ENCODE peak calls at places on chromosomes 11 and 22, in ten cellular contexts. C is psoas muscle; Q is AG04450; X is cardiac fibroblast; N is CD8-positive, alpha-beta T cell; P is mucosa of descending colon; M is brain microvascular endothelial cell; W is A549; L is kidney; T is GM23248. E is an unnamed sample.

GRCh38 chr11:119363874-119364590 is 17.5 kb downstream of the USP2 start:
- DNase-seq in C (peak), Q (no peak), X (no peak), N (peak), P (peak), M (no peak), W (no peak), L (peak), T (peak), E (no peak)

GRCh38 chr11:47156333-47156732 is 20.3 kb downstream of the ARFGAP2 start:
- DNase-seq in C (no peak), Q (no peak), X (no peak), N (no peak), P (no peak), M (no peak), W (no peak), L (no peak), T (peak), E (no peak)

GRCh38 chr11:107563702-107564101 is 1.8 kb downstream of the ALKBH8 start:
- DNase-seq in C (peak), Q (no peak), X (peak), N (peak), P (peak), M (peak), W (peak), L (no peak), T (peak), E (no peak)

GRCh38 chr11:5521540-5521939 is 5.0 kb upstream of the UBQLNL start:
- DNase-seq in C (no peak), Q (no peak), X (peak), N (no peak), P (no peak), M (no peak), W (no peak), L (no peak), T (peak), E (no peak)

GRCh38 chr22:20034143-20034542 is 13.2 kb downstream of the TANGO2 start:
- DNase-seq in C (no peak), Q (no peak), X (peak), N (no peak), P (no peak), M (no peak), W (no peak), L (no peak), T (peak), E (no peak)

GRCh38 chr11:69439127-69439526 is 42.3 kb upstream of the LINC01488 start:
- DNase-seq in C (no peak), Q (no peak), X (no peak), N (no peak), P (no peak), M (no peak), W (no peak), L (peak), T (no peak), E (no peak)

GRCh38 chr11:72244317-72245231 is 598 bp upstream of the PHOX2A start:
- DNase-seq in C (no peak), Q (no peak), X (no peak), N (no peak), P (no peak), M (no peak), W (no peak), L (no peak), T (no peak), E (no peak)

GRCh38 chr11:132445966-132446365 is 1075.6 kb downstream of the NTM start:
- DNase-seq in C (no peak), Q (no peak), X (peak), N (no peak), P (no peak), M (no peak), W (no peak), L (no peak), T (peak), E (peak)

GRCh38 chr11:97202613-97203292 is 812.9 kb downstream of the JRKL start:
- DNase-seq in C (no peak), Q (no peak), X (no peak), N (no peak), P (no peak), M (no peak), W (no peak), L (no peak), T (no peak), E (no peak)

DNA sequence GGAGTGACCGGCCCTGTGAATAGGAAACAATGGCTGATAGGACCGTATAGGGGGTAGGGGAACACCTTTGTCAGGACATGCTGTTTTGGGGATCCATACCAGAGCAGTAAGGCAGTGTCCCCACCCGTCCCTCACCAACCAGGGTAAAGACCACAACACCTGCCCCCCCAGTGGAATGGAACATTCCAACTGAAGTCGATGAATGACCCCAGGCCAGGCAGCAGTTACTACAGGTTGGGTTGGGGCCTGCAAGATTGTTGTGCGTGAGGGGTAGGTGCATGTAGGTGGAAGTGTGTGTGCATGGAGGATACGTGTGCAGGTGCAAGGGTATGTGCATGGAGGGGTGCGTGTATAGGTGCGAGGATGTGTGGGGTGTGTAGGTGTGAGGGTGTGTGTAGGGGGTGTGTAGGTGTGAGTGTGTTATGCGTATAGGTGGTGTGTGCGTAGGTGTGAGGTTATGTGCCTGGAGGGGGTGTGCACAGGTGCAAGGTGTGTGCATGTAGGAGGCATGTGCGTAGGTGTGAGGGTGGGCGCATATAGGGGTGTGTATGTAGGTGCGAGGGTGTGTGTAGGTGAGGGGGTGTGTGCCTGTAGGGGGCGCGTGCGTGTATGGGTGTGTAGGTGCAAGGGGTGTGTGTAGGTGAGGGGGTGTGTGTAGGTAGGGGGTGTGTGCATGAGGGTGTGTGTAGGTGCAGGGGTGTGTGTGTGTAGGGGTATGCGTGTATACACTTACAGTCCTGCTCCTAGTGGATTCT is 32.9 kb downstream of the PISD start:
- DNase-seq in C (no peak), Q (no peak), X (no peak), N (no peak), P (no peak), M (no peak), W (no peak), L (no peak), T (no peak), E (no peak)
- H3K4me3 ChIP-seq in C (no peak), Q (peak), X (peak), N (peak), P (no peak), M (peak), W (peak), L (no peak), T (peak), E (no peak)

GRCh38 chr11:111909378-111909777 is 2.2 kb downstream of the CRYAB start:
- DNase-seq in C (no peak), Q (no peak), X (no peak), N (no peak), P (no peak), M (no peak), W (no peak), L (no peak), T (no peak), E (no peak)
- H3K4me3 ChIP-seq in C (peak), Q (no peak), X (no peak), N (no peak), P (no peak), M (no peak), W (no peak), L (peak), T (peak), E (no peak)

DNA sequence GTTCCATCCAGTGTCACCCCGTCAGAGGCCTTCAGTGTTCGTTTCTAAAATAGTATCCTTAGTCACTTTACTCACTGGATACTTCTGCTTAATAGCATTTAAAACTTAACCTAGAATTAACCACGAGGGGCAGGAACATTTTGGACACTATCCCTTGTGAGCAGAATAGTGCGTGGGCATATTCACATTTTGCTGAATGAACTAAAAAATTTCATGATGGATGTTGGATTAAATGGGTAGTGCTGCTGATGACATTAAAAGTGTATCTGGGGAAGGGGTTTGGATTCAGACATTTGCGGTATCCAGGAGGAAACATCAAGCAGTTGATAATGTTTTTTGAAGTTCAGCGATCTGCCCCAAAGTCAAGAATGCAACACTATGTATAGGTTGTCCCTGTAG is 750 bp upstream of the NAT10 start:
- DNase-seq in C (no peak), Q (no peak), X (no peak), N (no peak), P (no peak), M (no peak), W (no peak), L (no peak), T (peak), E (no peak)
- H3K4me3 ChIP-seq in C (peak), Q (peak), X (peak), N (peak), P (no peak), M (peak), W (peak), L (peak), T (peak), E (no peak)

DNA sequence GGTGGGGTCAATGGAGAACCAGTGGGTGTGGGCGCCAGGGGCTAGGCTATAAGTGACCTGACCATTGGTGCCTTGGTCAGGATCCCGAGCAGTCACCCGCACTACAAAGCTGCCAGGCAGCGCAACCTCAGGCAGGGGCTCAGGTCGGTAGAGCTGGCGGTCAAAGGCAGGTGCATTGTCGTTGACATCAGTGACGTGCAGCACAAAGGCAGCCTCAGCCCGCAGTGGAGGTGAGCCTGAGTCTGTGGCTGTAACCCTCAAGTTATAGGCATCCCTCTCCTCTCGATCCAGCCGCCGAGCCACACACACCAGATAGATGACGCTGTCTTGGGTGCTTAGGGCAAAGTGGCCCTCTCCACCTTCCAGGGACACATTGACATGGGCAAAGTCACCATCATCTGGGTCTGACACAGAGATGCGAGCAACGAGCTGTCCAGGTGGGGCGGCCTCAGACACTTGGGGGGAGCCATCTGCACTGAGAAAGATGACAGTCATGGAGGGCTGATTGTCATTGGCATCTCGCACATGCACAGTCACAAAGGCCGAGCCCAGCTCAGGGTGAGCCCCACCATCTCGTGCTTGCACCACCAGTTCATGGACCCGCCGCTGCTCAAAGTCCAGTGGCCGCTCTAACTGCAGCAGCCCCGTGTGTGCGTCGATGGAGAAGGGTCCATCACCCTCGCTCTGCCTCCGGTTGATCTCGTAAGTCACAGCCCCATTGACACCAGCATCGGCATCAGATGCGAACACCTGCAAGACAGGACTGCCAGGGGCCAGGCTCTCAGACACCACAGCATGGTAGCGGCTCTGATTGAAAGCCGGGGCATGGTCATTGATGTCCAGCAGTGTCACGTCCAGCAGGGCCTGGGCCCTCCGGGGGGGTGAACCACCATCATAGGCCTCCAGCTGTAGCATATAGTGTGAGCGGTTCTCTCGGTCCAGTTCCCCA is 15.3 kb downstream of the DCHS1 start:
- DNase-seq in C (no peak), Q (no peak), X (no peak), N (no peak), P (no peak), M (no peak), W (no peak), L (peak), T (no peak), E (no peak)
- H3K4me3 ChIP-seq in C (no peak), Q (no peak), X (no peak), N (no peak), P (no peak), M (no peak), W (no peak), L (no peak), T (no peak), E (no peak)

DNA sequence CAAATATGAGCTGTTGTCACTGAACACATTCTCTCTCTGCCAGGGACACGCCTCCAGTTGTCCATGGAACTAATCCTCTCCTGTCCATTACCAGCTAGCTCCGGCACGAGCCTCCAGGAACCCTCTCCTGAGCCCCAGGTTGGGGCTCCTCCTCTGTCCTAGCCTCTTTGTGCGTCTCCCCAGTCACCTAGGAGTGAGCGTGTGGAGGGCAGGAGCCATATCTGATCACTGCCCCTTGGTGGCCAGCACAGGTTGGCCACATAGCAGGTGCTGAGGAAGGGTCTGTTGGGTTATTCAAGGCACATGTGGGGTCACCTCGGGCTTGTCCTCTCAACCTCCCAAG is 2.5 kb downstream of the SYVN1 start:
- DNase-seq in C (no peak), Q (no peak), X (no peak), N (no peak), P (no peak), M (no peak), W (no peak), L (no peak), T (no peak), E (no peak)
- H3K4me3 ChIP-seq in C (no peak), Q (no peak), X (no peak), N (no peak), P (no peak), M (no peak), W (no peak), L (no peak), T (no peak), E (no peak)